ENCODE peak calls at places on chromosomes 12 and 14, in eight cellular contexts. One of them, this sample, is unnamed.

GRCh38 chr12:93896427-93896826 is 219.3 kb downstream of the CRADD start:
- DNase-seq in mesothelial cell of epicardium: no peak
- DNase-seq in bronchial epithelial cell: no peak
- DNase-seq in stimulated activated CD4-positive, alpha-beta T cell treated with anti-CD3 and anti-CD28 coated beads, Interleukin-12 subunit alpha, Interleukin-12 subunit beta, amount 100 ng/mL, for 4 hours: no peak
- DNase-seq in progenitor cell of endocrine pancreas: no peak
- DNase-seq in foreskin fibroblast: no peak
- DNase-seq in GDM1: no peak
- DNase-seq in activated CD8-positive, alpha-beta T cell treated with anti-CD3 and anti-CD28 coated beads for 36 hours: no peak
- DNase-seq in this sample: no peak

GRCh38 chr12:64092507-64092906 is 129.6 kb downstream of the KICS2 start:
- DNase-seq in mesothelial cell of epicardium: no peak
- DNase-seq in bronchial epithelial cell: no peak
- DNase-seq in stimulated activated CD4-positive, alpha-beta T cell treated with anti-CD3 and anti-CD28 coated beads, Interleukin-12 subunit alpha, Interleukin-12 subunit beta, amount 100 ng/mL, for 4 hours: no peak
- DNase-seq in progenitor cell of endocrine pancreas: no peak
- DNase-seq in foreskin fibroblast: no peak
- DNase-seq in GDM1: no peak
- DNase-seq in activated CD8-positive, alpha-beta T cell treated with anti-CD3 and anti-CD28 coated beads for 36 hours: no peak
- DNase-seq in this sample: no peak

GRCh38 chr12:46357438-46358324 is 14.9 kb downstream of the SLC38A2 start:
- DNase-seq in mesothelial cell of epicardium: no peak
- DNase-seq in bronchial epithelial cell: peak; percentile 97
- DNase-seq in stimulated activated CD4-positive, alpha-beta T cell treated with anti-CD3 and anti-CD28 coated beads, Interleukin-12 subunit alpha, Interleukin-12 subunit beta, amount 100 ng/mL, for 4 hours: no peak
- DNase-seq in progenitor cell of endocrine pancreas: no peak
- DNase-seq in foreskin fibroblast: peak; percentile 88
- DNase-seq in GDM1: no peak
- DNase-seq in activated CD8-positive, alpha-beta T cell treated with anti-CD3 and anti-CD28 coated beads for 36 hours: no peak
- DNase-seq in this sample: no peak

GRCh38 chr14:76837524-76837923 is 11.3 kb downstream of the LRRC74A start:
- DNase-seq in mesothelial cell of epicardium: no peak
- DNase-seq in bronchial epithelial cell: no peak
- DNase-seq in stimulated activated CD4-positive, alpha-beta T cell treated with anti-CD3 and anti-CD28 coated beads, Interleukin-12 subunit alpha, Interleukin-12 subunit beta, amount 100 ng/mL, for 4 hours: no peak
- DNase-seq in progenitor cell of endocrine pancreas: no peak
- DNase-seq in foreskin fibroblast: no peak
- DNase-seq in GDM1: no peak
- DNase-seq in activated CD8-positive, alpha-beta T cell treated with anti-CD3 and anti-CD28 coated beads for 36 hours: no peak
- DNase-seq in this sample: no peak

GRCh38 chr12:27524839-27525238 is 833 bp downstream of the PPFIBP1 start:
- DNase-seq in mesothelial cell of epicardium: no peak
- DNase-seq in bronchial epithelial cell: peak; percentile 35
- DNase-seq in stimulated activated CD4-positive, alpha-beta T cell treated with anti-CD3 and anti-CD28 coated beads, Interleukin-12 subunit alpha, Interleukin-12 subunit beta, amount 100 ng/mL, for 4 hours: no peak
- DNase-seq in progenitor cell of endocrine pancreas: no peak
- DNase-seq in foreskin fibroblast: peak; percentile 59
- DNase-seq in GDM1: no peak
- DNase-seq in activated CD8-positive, alpha-beta T cell treated with anti-CD3 and anti-CD28 coated beads for 36 hours: no peak
- DNase-seq in this sample: peak; percentile 19

GRCh38 chr14:94144765-94145164 is 15.4 kb upstream of the IFI27L2 start:
- DNase-seq in mesothelial cell of epicardium: no peak
- DNase-seq in bronchial epithelial cell: no peak
- DNase-seq in stimulated activated CD4-positive, alpha-beta T cell treated with anti-CD3 and anti-CD28 coated beads, Interleukin-12 subunit alpha, Interleukin-12 subunit beta, amount 100 ng/mL, for 4 hours: no peak
- DNase-seq in progenitor cell of endocrine pancreas: no peak
- DNase-seq in foreskin fibroblast: no peak
- DNase-seq in GDM1: no peak
- DNase-seq in activated CD8-positive, alpha-beta T cell treated with anti-CD3 and anti-CD28 coated beads for 36 hours: no peak
- DNase-seq in this sample: no peak

GRCh38 chr14:64061115-64061514 is 208.3 kb downstream of the SYNE2 start:
- DNase-seq in mesothelial cell of epicardium: no peak
- DNase-seq in bronchial epithelial cell: peak; percentile 25
- DNase-seq in stimulated activated CD4-positive, alpha-beta T cell treated with anti-CD3 and anti-CD28 coated beads, Interleukin-12 subunit alpha, Interleukin-12 subunit beta, amount 100 ng/mL, for 4 hours: no peak
- DNase-seq in progenitor cell of endocrine pancreas: no peak
- DNase-seq in foreskin fibroblast: no peak
- DNase-seq in GDM1: no peak
- DNase-seq in activated CD8-positive, alpha-beta T cell treated with anti-CD3 and anti-CD28 coated beads for 36 hours: no peak
- DNase-seq in this sample: no peak

GRCh38 chr12:108198043-108198442 is 69.0 kb downstream of the WSCD2 start:
- DNase-seq in mesothelial cell of epicardium: no peak
- DNase-seq in bronchial epithelial cell: no peak
- DNase-seq in stimulated activated CD4-positive, alpha-beta T cell treated with anti-CD3 and anti-CD28 coated beads, Interleukin-12 subunit alpha, Interleukin-12 subunit beta, amount 100 ng/mL, for 4 hours: no peak
- DNase-seq in progenitor cell of endocrine pancreas: no peak
- DNase-seq in foreskin fibroblast: no peak
- DNase-seq in GDM1: no peak
- DNase-seq in activated CD8-positive, alpha-beta T cell treated with anti-CD3 and anti-CD28 coated beads for 36 hours: peak; percentile 4
- DNase-seq in this sample: no peak

GRCh38 chr14:54625158-54625557 is 58.2 kb downstream of the SAMD4A start:
- DNase-seq in mesothelial cell of epicardium: no peak
- DNase-seq in bronchial epithelial cell: peak; percentile 18
- DNase-seq in stimulated activated CD4-positive, alpha-beta T cell treated with anti-CD3 and anti-CD28 coated beads, Interleukin-12 subunit alpha, Interleukin-12 subunit beta, amount 100 ng/mL, for 4 hours: no peak
- DNase-seq in progenitor cell of endocrine pancreas: no peak
- DNase-seq in foreskin fibroblast: no peak
- DNase-seq in GDM1: no peak
- DNase-seq in activated CD8-positive, alpha-beta T cell treated with anti-CD3 and anti-CD28 coated beads for 36 hours: no peak
- DNase-seq in this sample: no peak